ENCODE peak calls at places on chromosomes 3 and 15, in four cellular contexts. P is PC-3, G is endothelial cell, M is BJ. A is an unnamed sample.

GRCh38 chr15:31332020-31332680 is 5.5 kb downstream of the KLF13 start:
- DNase-seq in P (no peak), G (no peak), M (no peak), A (no peak)

GRCh38 chr3:141050913-141051632 is at the start of gene SPSB4:
- DNase-seq in P (no peak), G (peak; percentile 72), M (no peak), A (peak; percentile 56)

GRCh38 chr3:169640467-169641148 is 22.9 kb downstream of the MECOM start:
- DNase-seq in P (no peak), G (no peak), M (no peak), A (no peak)

GRCh38 chr3:114035146-114035545 is 21.2 kb downstream of the CCDC191 start:
- DNase-seq in P (peak; percentile 33), G (no peak), M (peak; percentile 4), A (no peak)

GRCh38 chr3:89932882-89933281 is 825.5 kb downstream of the EPHA3 start:
- DNase-seq in P (no peak), G (no peak), M (no peak), A (no peak)

GRCh38 chr15:36903922-36904479 is 196.3 kb downstream of the MEIS2 start:
- DNase-seq in P (no peak), G (no peak), M (no peak), A (peak; percentile 86)

GRCh38 chr15:50138391-50138790 is 19.4 kb upstream of the ATP8B4 start:
- DNase-seq in P (peak; percentile 38), G (no peak), M (no peak), A (no peak)

GRCh38 chr3:123124936-123125335 is 58.1 kb downstream of the PDIA5 start:
- DNase-seq in P (no peak), G (no peak), M (no peak), A (no peak)

GRCh38 chr15:68821190-68821897 is 649 bp upstream of the ANP32A start:
- DNase-seq in P (no peak), G (no peak), M (no peak), A (peak; percentile 42)

GRCh38 chr3:52021869-52022268 is 26.2 kb upstream of the RPL29 start:
- DNase-seq in P (no peak), G (no peak), M (no peak), A (no peak)

GRCh38 chr15:65275728-65276126 is 11.0 kb downstream of the PARP16 start:
- DNase-seq in P (peak; percentile 20), G (no peak), M (no peak), A (no peak)

GRCh38 chr3:143700431-143700975 is 147.8 kb downstream of the SLC9A9 start:
- DNase-seq in P (no peak), G (no peak), M (no peak), A (no peak)

GRCh38 chr15:57423599-57424140 is 47.4 kb downstream of the CGNL1 start:
- DNase-seq in P (no peak), G (no peak), M (no peak), A (no peak)

GRCh38 chr15:65420975-65421359 is 1.8 kb downstream of the IGDCC4 start:
- DNase-seq in P (no peak), G (no peak), M (no peak), A (no peak)

GRCh38 chr3:62703423-62704167 is 171.6 kb downstream of the CADPS start:
- DNase-seq in P (no peak), G (no peak), M (no peak), A (no peak)

GRCh38 chr3:174784206-174784934 is 74.8 kb upstream of the NAALADL2 start:
- DNase-seq in P (peak; percentile 85), G (no peak), M (no peak), A (no peak)

GRCh38 chr15:57017024-57017423 is 98.6 kb downstream of the TCF12 start:
- DNase-seq in P (peak; percentile 19), G (no peak), M (no peak), A (peak; percentile 33)

GRCh38 chr3:46321461-46322104 is 32.3 kb upstream of the CCR2 start:
- DNase-seq in P (no peak), G (no peak), M (no peak), A (no peak)

GRCh38 chr3:58369876-58370275 is 37.2 kb downstream of the PXK start:
- DNase-seq in P (no peak), G (no peak), M (no peak), A (peak; percentile 9)

DNA sequence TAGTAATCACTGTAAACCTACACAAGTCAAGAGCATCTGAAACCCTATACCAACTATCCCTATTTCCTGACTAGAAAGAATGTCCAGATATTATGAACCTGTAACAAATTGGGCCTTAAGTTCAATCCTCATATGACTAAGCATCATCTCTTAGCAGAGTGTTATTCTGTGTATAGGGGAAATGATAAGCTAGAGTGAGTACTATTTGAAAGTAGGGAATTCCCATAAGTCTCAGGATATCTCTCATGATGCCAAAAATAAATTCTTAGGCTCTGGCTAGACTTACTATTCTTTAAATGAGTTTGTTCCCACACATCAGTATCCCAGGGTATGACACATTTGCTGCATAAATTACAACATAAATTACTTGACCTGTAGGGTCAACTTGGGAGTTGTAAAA is 15.3 kb downstream of the MRPL47 start:
- DNase-seq in P (no peak), G (no peak), M (no peak), A (no peak)
- TF ChIP-seq CTCF in P (no peak), G (no peak), M (no peak), A (no peak)

DNA sequence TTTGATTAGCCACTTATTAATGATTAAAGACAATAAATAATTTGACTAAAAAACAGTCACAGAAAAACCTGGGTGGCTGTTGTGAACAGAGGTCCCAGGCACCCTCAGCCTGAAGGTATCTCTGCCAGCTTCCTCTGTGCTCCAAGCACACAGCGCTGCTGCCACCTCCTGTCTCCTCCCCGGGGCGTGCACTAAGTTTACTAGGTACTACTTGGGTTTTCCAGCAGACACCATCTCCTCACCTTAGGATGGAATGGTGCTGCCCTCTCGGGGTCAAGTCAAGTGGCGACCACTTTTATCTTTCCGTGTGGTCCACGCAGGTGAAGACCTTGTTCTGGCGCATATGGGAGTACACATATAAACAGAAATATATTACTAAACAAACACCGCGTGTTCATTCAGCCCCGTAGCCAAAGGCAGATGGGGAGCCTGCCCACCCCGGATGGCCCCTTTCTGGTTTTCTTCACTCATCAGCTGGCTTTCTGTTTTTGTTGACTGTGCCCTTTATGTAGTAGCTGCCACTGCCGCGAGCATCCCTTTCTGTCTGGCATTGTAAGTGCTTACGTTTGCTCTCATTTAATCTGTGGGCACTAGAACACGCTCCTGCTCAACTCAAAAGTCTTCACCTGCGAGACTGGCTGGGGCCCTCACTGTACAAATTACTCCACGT is 128.0 kb downstream of the LRIG1 start:
- DNase-seq in P (peak; percentile 28), G (peak; percentile 46), M (no peak), A (no peak)
- TF ChIP-seq CTCF in P (peak; percentile 42), G (no peak), M (peak; percentile 38), A (no peak)

GRCh38 chr15:30043211-30043655 is 39.5 kb upstream of the GOLGA8J start:
- DNase-seq in P (peak; percentile 62), G (no peak), M (no peak), A (peak; percentile 33)
- TF ChIP-seq CTCF in P (peak; percentile 67), G (no peak), M (peak; percentile 24), A (peak; percentile 38)

GRCh38 chr3:53473422-53473821 is 21.0 kb upstream of the CACNA1D start:
- DNase-seq in P (no peak), G (no peak), M (no peak), A (no peak)

GRCh38 chr3:53482227-53482626 is 12.2 kb upstream of the CACNA1D start:
- DNase-seq in P (no peak), G (no peak), M (no peak), A (no peak)

GRCh38 chr3:53478166-53478830 is 16.1 kb upstream of the CACNA1D start:
- DNase-seq in P (no peak), G (no peak), M (no peak), A (no peak)

GRCh38 chr3:53483821-53484220 is 10.6 kb upstream of the CACNA1D start:
- DNase-seq in P (no peak), G (no peak), M (no peak), A (no peak)

DNA sequence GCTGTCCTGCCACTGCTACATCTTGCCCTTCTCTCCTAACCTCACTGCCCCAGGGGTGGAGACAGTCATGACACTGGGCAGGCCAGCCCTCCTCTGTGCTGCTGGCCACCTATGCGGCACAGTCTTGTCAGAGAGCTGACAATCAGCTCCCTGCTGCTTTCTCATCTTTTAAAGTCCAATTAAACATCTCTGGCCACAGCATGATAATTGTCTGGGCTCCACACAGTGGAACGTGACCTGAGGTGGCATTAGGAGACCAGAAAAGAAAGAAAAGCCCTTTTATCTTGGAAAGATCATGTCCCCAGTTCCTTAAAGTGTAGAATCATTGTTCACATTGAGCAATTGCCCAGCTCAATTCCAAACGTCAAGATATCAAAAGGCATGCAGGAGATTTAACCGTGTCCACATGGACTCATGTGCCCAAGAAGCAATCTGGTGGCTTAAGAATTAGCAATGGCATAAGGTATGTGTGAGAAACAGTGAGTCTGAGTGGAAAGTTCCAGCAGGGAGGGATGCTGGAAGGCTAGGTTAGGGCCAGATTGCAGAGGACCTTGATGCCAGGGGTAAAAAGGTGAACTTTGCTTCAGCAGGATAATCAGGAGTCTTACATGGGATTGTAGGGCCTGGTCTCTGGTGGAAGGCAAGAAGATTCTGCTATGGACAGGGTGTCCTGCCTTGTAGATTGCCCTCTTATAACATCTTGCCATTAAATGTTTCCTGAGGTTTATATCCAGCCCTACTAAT is 15.3 kb upstream of the CACNA1D start:
- DNase-seq in P (no peak), G (no peak), M (no peak), A (no peak)
- TF ChIP-seq CTCF in P (no peak), G (no peak), M (no peak), A (no peak)

DNA sequence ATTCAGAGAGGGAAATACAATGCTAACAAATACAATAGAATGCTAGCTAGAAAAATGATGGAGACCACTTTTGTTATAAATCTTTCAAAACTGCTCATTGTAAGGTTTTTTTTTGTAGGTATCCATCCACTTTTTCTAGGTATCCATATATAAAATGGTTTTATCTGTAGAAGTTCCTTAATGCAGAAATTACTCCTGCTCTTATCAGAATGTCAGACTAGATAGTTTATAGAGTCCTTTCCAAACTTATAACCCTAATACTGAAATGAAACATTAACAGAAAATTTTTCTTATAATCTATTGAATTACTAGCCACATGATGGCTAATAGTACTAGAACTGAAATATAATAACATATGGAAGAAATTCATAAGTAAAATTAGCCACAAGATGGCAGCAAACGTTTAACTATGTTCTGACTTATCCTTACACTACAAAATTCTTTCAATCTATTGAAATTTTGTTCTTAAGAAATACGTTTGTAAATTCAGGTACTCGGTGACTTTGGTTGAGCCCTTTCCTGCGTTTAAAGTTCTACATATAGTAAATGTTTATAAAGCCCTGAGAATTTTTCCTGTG is 58.5 kb downstream of the ECT2 start:
- DNase-seq in P (peak; percentile 60), G (no peak), M (no peak), A (peak; percentile 48)
- TF ChIP-seq CTCF in P (peak; percentile 66), G (peak; percentile 51), M (peak; percentile 24), A (no peak)

DNA sequence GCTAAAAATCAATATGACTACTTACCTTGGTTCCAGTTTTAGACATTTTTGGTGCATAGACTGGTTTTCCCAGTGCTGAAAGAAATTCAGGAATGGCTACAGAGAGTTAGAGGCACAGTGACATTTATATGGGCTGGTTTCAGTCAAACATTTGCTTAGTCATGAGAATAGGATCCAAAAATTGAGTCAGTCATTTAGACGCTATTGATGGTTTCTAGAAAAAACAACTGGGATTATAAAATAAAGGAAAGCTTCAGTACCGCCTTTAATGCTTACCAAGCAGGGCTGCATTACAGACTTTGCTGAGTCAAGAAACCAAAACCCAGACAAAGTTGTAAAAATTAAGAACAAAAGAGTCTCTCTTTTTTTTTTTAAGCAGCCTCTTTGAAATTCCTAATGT is at the start of gene CRYGS:
- DNase-seq in P (peak; percentile 39), G (no peak), M (no peak), A (no peak)
- TF ChIP-seq CTCF in P (no peak), G (no peak), M (no peak), A (no peak)

GRCh38 chr3:152961323-152961722 is 126.4 kb downstream of the P2RY1 start:
- DNase-seq in P (peak; percentile 78), G (peak; percentile 31), M (no peak), A (peak; percentile 60)
- TF ChIP-seq CTCF in P (peak; percentile 83), G (peak; percentile 53), M (peak; percentile 15), A (peak; percentile 33)

A was measured in MCF 10A.